ENCODE peak calls at places on chromosomes 16 and 17, in seven cellular contexts. One of them, this sample, is unnamed.

GRCh38 chr17:7462474-7463367 is 16.7 kb downstream of the ZBTB4 start:
- DNase-seq in psoas muscle: no peak
- DNase-seq in lower lobe of right lung: no peak
- DNase-seq in GM23248: no peak
- DNase-seq in left ventricle myocardium inferior: no peak
- DNase-seq in GM12878: no peak
- DNase-seq in esophagus squamous epithelium: no peak
- DNase-seq in this sample: no peak

GRCh38 chr17:63626551-63627228 is 4.5 kb downstream of the MAP3K3 start:
- DNase-seq in psoas muscle: no peak
- DNase-seq in lower lobe of right lung: no peak
- DNase-seq in GM23248: peak
- DNase-seq in left ventricle myocardium inferior: no peak
- DNase-seq in GM12878: no peak
- DNase-seq in esophagus squamous epithelium: no peak
- DNase-seq in this sample: no peak

GRCh38 chr17:7475764-7476422 is 3.5 kb downstream of the ZBTB4 start:
- DNase-seq in psoas muscle: peak
- DNase-seq in lower lobe of right lung: peak
- DNase-seq in GM23248: peak
- DNase-seq in left ventricle myocardium inferior: peak
- DNase-seq in GM12878: no peak
- DNase-seq in esophagus squamous epithelium: no peak
- DNase-seq in this sample: peak

GRCh38 chr16:56279132-56279531 is 87.8 kb downstream of the GNAO1 start:
- DNase-seq in psoas muscle: no peak
- DNase-seq in lower lobe of right lung: no peak
- DNase-seq in GM23248: no peak
- DNase-seq in left ventricle myocardium inferior: no peak
- DNase-seq in GM12878: no peak
- DNase-seq in esophagus squamous epithelium: no peak
- DNase-seq in this sample: no peak

GRCh38 chr17:43983515-43984411 is 20.7 kb upstream of the NAGS start:
- DNase-seq in psoas muscle: peak
- DNase-seq in lower lobe of right lung: peak
- DNase-seq in GM23248: peak
- DNase-seq in left ventricle myocardium inferior: no peak
- DNase-seq in GM12878: no peak
- DNase-seq in esophagus squamous epithelium: no peak
- DNase-seq in this sample: no peak

GRCh38 chr17:55348749-55349354 is 72.8 kb downstream of the MMD start:
- DNase-seq in psoas muscle: peak
- DNase-seq in lower lobe of right lung: peak
- DNase-seq in GM23248: peak
- DNase-seq in left ventricle myocardium inferior: no peak
- DNase-seq in GM12878: no peak
- DNase-seq in esophagus squamous epithelium: no peak
- DNase-seq in this sample: no peak

GRCh38 chr16:4801962-4802658 is at the start of gene ROGDI:
- DNase-seq in psoas muscle: peak
- DNase-seq in lower lobe of right lung: peak
- DNase-seq in GM23248: peak
- DNase-seq in left ventricle myocardium inferior: peak
- DNase-seq in GM12878: no peak
- DNase-seq in esophagus squamous epithelium: peak
- DNase-seq in this sample: peak

GRCh38 chr16:23160574-23160973 is 11.3 kb upstream of the USP31 start:
- DNase-seq in psoas muscle: no peak
- DNase-seq in lower lobe of right lung: no peak
- DNase-seq in GM23248: no peak
- DNase-seq in left ventricle myocardium inferior: no peak
- DNase-seq in GM12878: no peak
- DNase-seq in esophagus squamous epithelium: no peak
- DNase-seq in this sample: no peak

GRCh38 chr17:61378658-61379456 is 20.8 kb upstream of the TBX2 start:
- DNase-seq in psoas muscle: no peak
- DNase-seq in lower lobe of right lung: peak
- DNase-seq in GM23248: no peak
- DNase-seq in left ventricle myocardium inferior: no peak
- DNase-seq in GM12878: no peak
- DNase-seq in esophagus squamous epithelium: no peak
- DNase-seq in this sample: no peak

GRCh38 chr17:7293131-7293557 is 1.3 kb downstream of the YBX2 start:
- DNase-seq in psoas muscle: no peak
- DNase-seq in lower lobe of right lung: peak
- DNase-seq in GM23248: peak
- DNase-seq in left ventricle myocardium inferior: no peak
- DNase-seq in GM12878: no peak
- DNase-seq in esophagus squamous epithelium: no peak
- DNase-seq in this sample: no peak

GRCh38 chr17:47931848-47932247 is 9.5 kb upstream of the PNPO start:
- DNase-seq in psoas muscle: no peak
- DNase-seq in lower lobe of right lung: no peak
- DNase-seq in GM23248: no peak
- DNase-seq in left ventricle myocardium inferior: no peak
- DNase-seq in GM12878: no peak
- DNase-seq in esophagus squamous epithelium: no peak
- DNase-seq in this sample: no peak

GRCh38 chr16:69397821-69398521 is 12.2 kb upstream of the TERF2 start:
- DNase-seq in psoas muscle: no peak
- DNase-seq in lower lobe of right lung: no peak
- DNase-seq in GM23248: peak
- DNase-seq in left ventricle myocardium inferior: no peak
- DNase-seq in GM12878: peak
- DNase-seq in esophagus squamous epithelium: no peak
- DNase-seq in this sample: no peak

GRCh38 chr16:24955975-24956731 is 59.0 kb downstream of the ARHGAP17 start:
- DNase-seq in psoas muscle: no peak
- DNase-seq in lower lobe of right lung: no peak
- DNase-seq in GM23248: no peak
- DNase-seq in left ventricle myocardium inferior: no peak
- DNase-seq in GM12878: no peak
- DNase-seq in esophagus squamous epithelium: no peak
- DNase-seq in this sample: no peak

GRCh38 chr17:78257810-78258322 is 26.4 kb downstream of the TMEM235 start:
- DNase-seq in psoas muscle: no peak
- DNase-seq in lower lobe of right lung: peak
- DNase-seq in GM23248: no peak
- DNase-seq in left ventricle myocardium inferior: peak
- DNase-seq in GM12878: no peak
- DNase-seq in esophagus squamous epithelium: no peak
- DNase-seq in this sample: peak

GRCh38 chr17:16214190-16215001 is 938 bp downstream of the NCOR1 start:
- DNase-seq in psoas muscle: no peak
- DNase-seq in lower lobe of right lung: no peak
- DNase-seq in GM23248: peak
- DNase-seq in left ventricle myocardium inferior: no peak
- DNase-seq in GM12878: no peak
- DNase-seq in esophagus squamous epithelium: no peak
- DNase-seq in this sample: no peak

GRCh38 chr16:77330332-77331043 is 104.3 kb downstream of the ADAMTS18 start:
- DNase-seq in psoas muscle: no peak
- DNase-seq in lower lobe of right lung: no peak
- DNase-seq in GM23248: no peak
- DNase-seq in left ventricle myocardium inferior: no peak
- DNase-seq in GM12878: no peak
- DNase-seq in esophagus squamous epithelium: no peak
- DNase-seq in this sample: no peak

GRCh38 chr17:27333410-27333980 is 39.6 kb downstream of the WSB1 start:
- DNase-seq in psoas muscle: no peak
- DNase-seq in lower lobe of right lung: no peak
- DNase-seq in GM23248: peak
- DNase-seq in left ventricle myocardium inferior: no peak
- DNase-seq in GM12878: no peak
- DNase-seq in esophagus squamous epithelium: no peak
- DNase-seq in this sample: no peak

GRCh38 chr16:75238132-75238852 is 13.1 kb downstream of the BCAR1 start:
- DNase-seq in psoas muscle: peak
- DNase-seq in lower lobe of right lung: peak
- DNase-seq in GM23248: peak
- DNase-seq in left ventricle myocardium inferior: peak
- DNase-seq in GM12878: no peak
- DNase-seq in esophagus squamous epithelium: no peak
- DNase-seq in this sample: peak

GRCh38 chr17:62718420-62718819 is 89.7 kb downstream of the MARCHF10 start:
- DNase-seq in psoas muscle: no peak
- DNase-seq in lower lobe of right lung: no peak
- DNase-seq in GM23248: peak
- DNase-seq in left ventricle myocardium inferior: no peak
- DNase-seq in GM12878: no peak
- DNase-seq in esophagus squamous epithelium: no peak
- DNase-seq in this sample: no peak

GRCh38 chr17:79826210-79826680 is 13.0 kb downstream of the CBX4 start:
- DNase-seq in psoas muscle: no peak
- DNase-seq in lower lobe of right lung: peak
- DNase-seq in GM23248: no peak
- DNase-seq in left ventricle myocardium inferior: no peak
- DNase-seq in GM12878: no peak
- DNase-seq in esophagus squamous epithelium: no peak
- DNase-seq in this sample: no peak
- H3K27ac ChIP-seq in psoas muscle: no peak
- H3K27ac ChIP-seq in lower lobe of right lung: no peak
- H3K27ac ChIP-seq in GM23248: no peak
- H3K27ac ChIP-seq in left ventricle myocardium inferior: no peak
- H3K27ac ChIP-seq in GM12878: no peak
- H3K27ac ChIP-seq in esophagus squamous epithelium: no peak
- H3K27ac ChIP-seq in this sample: no peak

DNA sequence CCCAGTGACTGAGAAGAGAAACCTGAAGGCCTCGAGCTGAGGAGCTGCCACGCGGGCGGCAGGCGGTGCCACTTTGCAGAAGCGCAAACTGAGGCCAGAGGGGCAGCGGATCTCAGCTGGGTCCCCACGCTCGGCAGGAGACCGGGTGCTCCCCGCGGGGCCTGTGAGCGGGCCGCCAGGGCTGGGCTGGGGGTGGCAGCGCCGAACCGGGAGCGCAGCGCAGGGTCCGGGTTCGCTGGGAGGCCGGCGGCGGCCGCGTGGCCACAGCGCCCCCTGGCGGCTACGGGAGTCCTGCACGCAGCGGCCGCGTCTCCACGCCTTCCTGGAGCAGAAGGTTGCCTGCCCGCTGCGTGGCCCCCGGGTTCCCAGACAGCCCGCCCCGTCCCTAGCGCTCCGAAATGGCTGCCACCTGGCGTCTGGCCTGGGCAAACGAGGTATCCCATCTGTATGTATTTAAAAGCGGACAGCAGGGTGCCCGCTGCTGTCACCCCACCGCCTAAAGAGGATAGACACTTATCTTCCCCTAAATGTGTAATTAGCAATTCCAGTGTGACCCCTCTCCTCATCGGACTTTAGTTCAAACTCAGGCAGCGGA is 96.1 kb upstream of the CDH5 start:
- DNase-seq in psoas muscle: peak
- DNase-seq in lower lobe of right lung: peak
- DNase-seq in GM23248: peak
- DNase-seq in left ventricle myocardium inferior: peak
- DNase-seq in GM12878: no peak
- DNase-seq in esophagus squamous epithelium: no peak
- DNase-seq in this sample: peak
- H3K27ac ChIP-seq in psoas muscle: no peak
- H3K27ac ChIP-seq in lower lobe of right lung: peak
- H3K27ac ChIP-seq in GM23248: no peak
- H3K27ac ChIP-seq in left ventricle myocardium inferior: peak
- H3K27ac ChIP-seq in GM12878: no peak
- H3K27ac ChIP-seq in esophagus squamous epithelium: peak
- H3K27ac ChIP-seq in this sample: no peak

DNA sequence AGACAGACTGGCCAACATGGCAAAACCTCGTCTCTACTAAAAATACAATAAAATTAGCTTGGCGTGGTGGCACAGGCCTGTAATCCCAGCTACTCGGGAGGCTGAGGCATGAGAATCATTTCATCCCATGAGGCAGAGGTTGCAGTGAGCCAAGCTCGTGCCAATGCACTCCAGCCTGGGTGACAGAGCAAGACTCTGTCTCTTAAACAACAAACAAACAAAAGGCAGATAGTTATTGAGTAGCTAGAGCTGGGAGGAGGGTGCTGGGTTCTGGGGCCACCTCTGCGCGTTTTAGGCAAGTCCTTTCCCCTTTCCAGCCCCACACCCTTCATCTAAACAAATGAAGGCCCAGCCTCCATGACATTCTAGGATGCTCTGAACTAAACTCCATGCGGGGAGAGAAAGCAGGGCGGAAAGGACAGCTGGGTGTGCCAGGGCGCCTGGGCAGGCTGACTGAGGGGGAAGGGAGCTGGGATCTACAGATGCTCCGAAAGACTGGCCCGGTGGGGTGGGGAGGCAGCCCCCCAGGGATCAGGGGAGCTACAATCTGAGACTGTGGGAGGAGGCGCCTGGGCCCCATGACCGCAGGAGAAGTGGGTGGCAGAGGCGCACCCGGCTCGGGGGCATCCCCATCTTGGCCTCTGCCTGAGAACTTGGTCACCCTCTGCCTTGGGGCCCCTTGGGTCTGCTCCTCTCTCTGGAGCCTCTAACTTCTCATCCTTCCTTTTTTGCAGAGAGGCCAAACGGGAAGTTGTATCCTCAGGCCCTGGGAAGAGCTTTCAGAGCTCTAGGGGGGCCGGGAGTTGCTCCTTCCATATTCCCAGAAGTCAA is 904 bp downstream of the ITGAL start:
- DNase-seq in psoas muscle: no peak
- DNase-seq in lower lobe of right lung: peak
- DNase-seq in GM23248: no peak
- DNase-seq in left ventricle myocardium inferior: no peak
- DNase-seq in GM12878: no peak
- DNase-seq in esophagus squamous epithelium: no peak
- DNase-seq in this sample: no peak
- H3K27ac ChIP-seq in psoas muscle: no peak
- H3K27ac ChIP-seq in lower lobe of right lung: peak
- H3K27ac ChIP-seq in GM23248: no peak
- H3K27ac ChIP-seq in left ventricle myocardium inferior: no peak
- H3K27ac ChIP-seq in GM12878: peak
- H3K27ac ChIP-seq in esophagus squamous epithelium: peak
- H3K27ac ChIP-seq in this sample: no peak

DNA sequence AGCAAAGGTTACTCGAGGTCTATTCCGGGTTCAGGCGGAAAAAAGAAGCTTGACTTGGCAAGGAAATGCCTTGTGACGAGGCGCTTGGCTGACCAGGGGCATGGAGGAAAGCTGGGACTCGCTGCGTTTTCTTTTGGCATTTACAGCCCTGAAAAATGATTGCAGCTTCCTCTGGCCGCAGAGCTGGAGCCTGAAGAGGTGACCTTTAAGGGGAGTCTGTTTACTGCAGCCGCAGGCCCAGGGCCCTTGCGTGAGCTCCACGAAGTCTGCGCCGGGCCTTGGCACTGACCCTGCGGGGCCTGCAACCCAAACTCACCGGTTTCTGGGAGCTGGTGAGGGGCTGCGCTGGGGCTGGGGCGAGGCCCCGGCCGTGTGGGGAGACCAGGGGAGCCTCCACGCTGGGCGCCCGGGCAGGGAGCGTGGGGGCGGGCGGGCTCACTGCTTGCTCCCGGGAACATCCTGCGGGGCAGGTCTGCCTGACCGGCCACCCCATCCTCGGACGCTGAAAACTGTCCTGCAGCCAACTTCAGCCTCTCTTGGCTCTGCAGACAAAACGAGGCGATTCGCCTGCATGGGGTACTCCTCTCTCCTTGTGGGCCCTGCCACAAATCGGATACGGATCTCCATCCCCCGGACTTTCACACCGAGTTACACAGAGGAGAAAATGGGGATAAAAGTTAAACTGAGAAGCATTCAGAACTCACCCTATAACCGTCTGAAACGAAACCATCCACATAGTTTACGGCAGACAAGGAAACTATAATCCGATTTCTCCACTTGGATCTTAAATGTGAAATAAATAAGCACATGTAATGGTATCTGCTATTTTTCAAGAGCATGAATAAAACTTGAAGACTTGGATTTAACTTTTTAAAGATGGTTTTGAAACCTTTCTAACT is 206.3 kb upstream of the FOXF1 start:
- DNase-seq in psoas muscle: peak
- DNase-seq in lower lobe of right lung: no peak
- DNase-seq in GM23248: no peak
- DNase-seq in left ventricle myocardium inferior: no peak
- DNase-seq in GM12878: no peak
- DNase-seq in esophagus squamous epithelium: no peak
- DNase-seq in this sample: no peak
- H3K27ac ChIP-seq in psoas muscle: no peak
- H3K27ac ChIP-seq in lower lobe of right lung: peak
- H3K27ac ChIP-seq in GM23248: no peak
- H3K27ac ChIP-seq in left ventricle myocardium inferior: no peak
- H3K27ac ChIP-seq in GM12878: no peak
- H3K27ac ChIP-seq in esophagus squamous epithelium: peak
- H3K27ac ChIP-seq in this sample: no peak